ENCODE peak calls at places on chromosomes 5 and 9, in five cellular contexts. One of them, this sample, is unnamed. For H3K4me1, the result is how much of the 10 kb centered on the place peaks cover.

GRCh38 chr5:83764101-83764500 is 43.4 kb upstream of the HAPLN1 start:
- DNase-seq in psoas muscle: no peak
- DNase-seq in GM23338: no peak
- DNase-seq in heart right ventricle: no peak
- DNase-seq in endodermal cell: no peak
- DNase-seq in this sample: no peak

GRCh38 chr5:136133416-136134383 is 1.1 kb downstream of the SMAD5 start:
- DNase-seq in psoas muscle: peak
- DNase-seq in GM23338: peak
- DNase-seq in heart right ventricle: peak
- DNase-seq in endodermal cell: peak
- DNase-seq in this sample: peak

GRCh38 chr5:135206862-135207261 is 172.8 kb upstream of the PITX1 start:
- DNase-seq in psoas muscle: no peak
- DNase-seq in GM23338: no peak
- DNase-seq in heart right ventricle: no peak
- DNase-seq in endodermal cell: peak
- DNase-seq in this sample: peak

GRCh38 chr5:124230456-124230855 is 516.0 kb downstream of the ZNF608 start:
- DNase-seq in psoas muscle: no peak
- DNase-seq in GM23338: no peak
- DNase-seq in heart right ventricle: no peak
- DNase-seq in endodermal cell: no peak
- DNase-seq in this sample: no peak

GRCh38 chr5:80231243-80231642 is 24.6 kb downstream of the SERINC5 start:
- DNase-seq in psoas muscle: no peak
- DNase-seq in GM23338: no peak
- DNase-seq in heart right ventricle: no peak
- DNase-seq in endodermal cell: no peak
- DNase-seq in this sample: no peak

GRCh38 chr9:101569736-101570501 is 24.9 kb downstream of the PPP3R2 start:
- DNase-seq in psoas muscle: no peak
- DNase-seq in GM23338: no peak
- DNase-seq in heart right ventricle: no peak
- DNase-seq in endodermal cell: no peak
- DNase-seq in this sample: no peak

GRCh38 chr5:159582756-159583523 is 252.7 kb upstream of the IL12B start:
- DNase-seq in psoas muscle: no peak
- DNase-seq in GM23338: no peak
- DNase-seq in heart right ventricle: no peak
- DNase-seq in endodermal cell: no peak
- DNase-seq in this sample: no peak

GRCh38 chr5:165227515-165227914 is 1722.1 kb downstream of the MAT2B start:
- DNase-seq in psoas muscle: no peak
- DNase-seq in GM23338: peak
- DNase-seq in heart right ventricle: no peak
- DNase-seq in endodermal cell: no peak
- DNase-seq in this sample: no peak

GRCh38 chr9:95108777-95109176 is 208.7 kb downstream of the FANCC start:
- DNase-seq in psoas muscle: no peak
- DNase-seq in GM23338: no peak
- DNase-seq in heart right ventricle: no peak
- DNase-seq in endodermal cell: no peak
- DNase-seq in this sample: no peak

GRCh38 chr5:10489810-10490426 is 48.2 kb downstream of the ROPN1L start:
- DNase-seq in psoas muscle: no peak
- DNase-seq in GM23338: no peak
- DNase-seq in heart right ventricle: no peak
- DNase-seq in endodermal cell: no peak
- DNase-seq in this sample: no peak

GRCh38 chr5:124440471-124440870 is 306.0 kb downstream of the ZNF608 start:
- DNase-seq in psoas muscle: no peak
- DNase-seq in GM23338: no peak
- DNase-seq in heart right ventricle: no peak
- DNase-seq in endodermal cell: no peak
- DNase-seq in this sample: no peak

GRCh38 chr5:161287436-161287835 is 259.1 kb downstream of the GABRB2 start:
- DNase-seq in psoas muscle: no peak
- DNase-seq in GM23338: no peak
- DNase-seq in heart right ventricle: no peak
- DNase-seq in endodermal cell: no peak
- DNase-seq in this sample: no peak

GRCh38 chr9:99274511-99274910 is 52.4 kb downstream of the SEC61B start:
- DNase-seq in psoas muscle: no peak
- DNase-seq in GM23338: no peak
- DNase-seq in heart right ventricle: no peak
- DNase-seq in endodermal cell: peak
- DNase-seq in this sample: no peak

GRCh38 chr5:122078116-122078865 is at the start of gene LOX:
- DNase-seq in psoas muscle: peak
- DNase-seq in GM23338: peak
- DNase-seq in heart right ventricle: peak
- DNase-seq in endodermal cell: peak
- DNase-seq in this sample: peak

GRCh38 chr9:117094493-117094892 is 320.4 kb downstream of the ASTN2 start:
- DNase-seq in psoas muscle: no peak
- DNase-seq in GM23338: no peak
- DNase-seq in heart right ventricle: peak
- DNase-seq in endodermal cell: no peak
- DNase-seq in this sample: no peak

GRCh38 chr5:79488775-79489174 is 25.2 kb downstream of the HOMER1 start:
- DNase-seq in psoas muscle: no peak
- DNase-seq in GM23338: no peak
- DNase-seq in heart right ventricle: no peak
- DNase-seq in endodermal cell: no peak
- DNase-seq in this sample: no peak

GRCh38 chr5:127307868-127308267 is 17.3 kb downstream of the MEGF10 start:
- DNase-seq in psoas muscle: no peak
- DNase-seq in GM23338: peak
- DNase-seq in heart right ventricle: no peak
- DNase-seq in endodermal cell: no peak
- DNase-seq in this sample: no peak

GRCh38 chr5:141695627-141696180 is 13.7 kb upstream of the ARAP3 start:
- DNase-seq in psoas muscle: no peak
- DNase-seq in GM23338: no peak
- DNase-seq in heart right ventricle: peak
- DNase-seq in endodermal cell: no peak
- DNase-seq in this sample: no peak

GRCh38 chr5:165460911-165461310 is 1955.5 kb downstream of the MAT2B start:
- DNase-seq in psoas muscle: no peak
- DNase-seq in GM23338: no peak
- DNase-seq in heart right ventricle: no peak
- DNase-seq in endodermal cell: no peak
- DNase-seq in this sample: no peak

GRCh38 chr9:73680831-73681230 is 529.2 kb downstream of the ANXA1 start:
- DNase-seq in psoas muscle: no peak
- DNase-seq in GM23338: no peak
- DNase-seq in heart right ventricle: no peak
- DNase-seq in endodermal cell: no peak
- DNase-seq in this sample: no peak

GRCh38 chr5:159787837-159788236 is 128.4 kb upstream of the ADRA1B start:
- DNase-seq in psoas muscle: no peak
- DNase-seq in GM23338: no peak
- DNase-seq in heart right ventricle: no peak
- DNase-seq in endodermal cell: no peak
- DNase-seq in this sample: no peak

GRCh38 chr9:63859475-63860215 is 1425.4 kb downstream of the FOXD4L5 start:
- DNase-seq in psoas muscle: peak
- DNase-seq in GM23338: no peak
- DNase-seq in heart right ventricle: peak
- DNase-seq in endodermal cell: no peak
- DNase-seq in this sample: peak

GRCh38 chr9:101269596-101270324 is 115.0 kb downstream of the BAAT start:
- DNase-seq in psoas muscle: no peak
- DNase-seq in GM23338: peak
- DNase-seq in heart right ventricle: no peak
- DNase-seq in endodermal cell: no peak
- DNase-seq in this sample: no peak

GRCh38 chr9:36812556-36812955 is 221.5 kb downstream of the PAX5 start:
- DNase-seq in psoas muscle: no peak
- DNase-seq in GM23338: no peak
- DNase-seq in heart right ventricle: no peak
- DNase-seq in endodermal cell: no peak
- DNase-seq in this sample: no peak

GRCh38 chr9:134136117-134136996 is 475 bp downstream of the WDR5 start:
- DNase-seq in psoas muscle: peak
- DNase-seq in GM23338: peak
- DNase-seq in heart right ventricle: no peak
- DNase-seq in endodermal cell: peak
- DNase-seq in this sample: peak

GRCh38 chr9:33159058-33159759 is 7.9 kb downstream of the B4GALT1 start:
- DNase-seq in psoas muscle: peak
- DNase-seq in GM23338: no peak
- DNase-seq in heart right ventricle: peak
- DNase-seq in endodermal cell: no peak
- DNase-seq in this sample: peak

GRCh38 chr5:92922231-92922967 is 658.6 kb downstream of the NR2F1-AS1 start:
- DNase-seq in psoas muscle: no peak
- DNase-seq in GM23338: peak
- DNase-seq in heart right ventricle: no peak
- DNase-seq in endodermal cell: peak
- DNase-seq in this sample: no peak

GRCh38 chr9:84652496-84653081 is 16.9 kb upstream of the NTRK2 start:
- DNase-seq in psoas muscle: no peak
- DNase-seq in GM23338: no peak
- DNase-seq in heart right ventricle: no peak
- DNase-seq in endodermal cell: no peak
- DNase-seq in this sample: no peak

GRCh38 chr9:26813247-26813646 is 79.4 kb downstream of the CAAP1 start:
- DNase-seq in psoas muscle: no peak
- DNase-seq in GM23338: no peak
- DNase-seq in heart right ventricle: no peak
- DNase-seq in endodermal cell: no peak
- DNase-seq in this sample: no peak

GRCh38 chr5:139561655-139562451 is 714 bp downstream of the UBE2D2 start:
- DNase-seq in psoas muscle: no peak
- DNase-seq in GM23338: peak
- DNase-seq in heart right ventricle: no peak
- DNase-seq in endodermal cell: peak
- DNase-seq in this sample: no peak

GRCh38 chr5:138569759-138570158 is 5.4 kb downstream of the HSPA9 start:
- DNase-seq in psoas muscle: no peak
- DNase-seq in GM23338: no peak
- DNase-seq in heart right ventricle: no peak
- DNase-seq in endodermal cell: no peak
- DNase-seq in this sample: no peak

GRCh38 chr9:120937127-120937526 is 10.5 kb upstream of the TRAF1 start:
- DNase-seq in psoas muscle: peak
- DNase-seq in GM23338: no peak
- DNase-seq in heart right ventricle: no peak
- DNase-seq in endodermal cell: peak
- DNase-seq in this sample: no peak

GRCh38 chr5:137826067-137826466 is 41.6 kb upstream of the MYOT start:
- DNase-seq in psoas muscle: no peak
- DNase-seq in GM23338: no peak
- DNase-seq in heart right ventricle: no peak
- DNase-seq in endodermal cell: no peak
- DNase-seq in this sample: no peak

GRCh38 chr5:72556351-72557146 is 49.3 kb upstream of the ZNF366 start:
- DNase-seq in psoas muscle: peak
- DNase-seq in GM23338: peak
- DNase-seq in heart right ventricle: peak
- DNase-seq in endodermal cell: peak
- DNase-seq in this sample: peak

GRCh38 chr5:107431998-107432397 is 238.7 kb downstream of the EFNA5 start:
- DNase-seq in psoas muscle: no peak
- DNase-seq in GM23338: no peak
- DNase-seq in heart right ventricle: no peak
- DNase-seq in endodermal cell: no peak
- DNase-seq in this sample: no peak
- H3K4me3 ChIP-seq in psoas muscle: no peak
- H3K4me3 ChIP-seq in GM23338: no peak
- H3K4me3 ChIP-seq in heart right ventricle: no peak
- H3K4me3 ChIP-seq in endodermal cell: no peak
- H3K4me3 ChIP-seq in this sample: no peak

GRCh38 chr5:12623408-12623807 is 719.2 kb upstream of the CTNND2 start:
- DNase-seq in psoas muscle: no peak
- DNase-seq in GM23338: peak
- DNase-seq in heart right ventricle: no peak
- DNase-seq in endodermal cell: peak
- DNase-seq in this sample: no peak
- H3K4me1 ChIP-seq in psoas muscle: under half
- H3K4me1 ChIP-seq in GM23338: under half
- H3K4me1 ChIP-seq in heart right ventricle: under half
- H3K4me1 ChIP-seq in endodermal cell: under half
- H3K4me1 ChIP-seq in this sample: under half

GRCh38 chr5:95862636-95863382 is 40.3 kb upstream of the GLRX start:
- DNase-seq in psoas muscle: no peak
- DNase-seq in GM23338: no peak
- DNase-seq in heart right ventricle: no peak
- DNase-seq in endodermal cell: no peak
- DNase-seq in this sample: no peak

GRCh38 chr5:95864456-95864855 is 41.9 kb upstream of the GLRX start:
- DNase-seq in psoas muscle: no peak
- DNase-seq in GM23338: no peak
- DNase-seq in heart right ventricle: no peak
- DNase-seq in endodermal cell: no peak
- DNase-seq in this sample: no peak

GRCh38 chr5:95861221-95861857 is 38.8 kb upstream of the GLRX start:
- DNase-seq in psoas muscle: peak
- DNase-seq in GM23338: no peak
- DNase-seq in heart right ventricle: peak
- DNase-seq in endodermal cell: no peak
- DNase-seq in this sample: peak

GRCh38 chr5:95863383-95863757 is 40.8 kb upstream of the GLRX start:
- DNase-seq in psoas muscle: no peak
- DNase-seq in GM23338: no peak
- DNase-seq in heart right ventricle: no peak
- DNase-seq in endodermal cell: no peak
- DNase-seq in this sample: no peak

DNA sequence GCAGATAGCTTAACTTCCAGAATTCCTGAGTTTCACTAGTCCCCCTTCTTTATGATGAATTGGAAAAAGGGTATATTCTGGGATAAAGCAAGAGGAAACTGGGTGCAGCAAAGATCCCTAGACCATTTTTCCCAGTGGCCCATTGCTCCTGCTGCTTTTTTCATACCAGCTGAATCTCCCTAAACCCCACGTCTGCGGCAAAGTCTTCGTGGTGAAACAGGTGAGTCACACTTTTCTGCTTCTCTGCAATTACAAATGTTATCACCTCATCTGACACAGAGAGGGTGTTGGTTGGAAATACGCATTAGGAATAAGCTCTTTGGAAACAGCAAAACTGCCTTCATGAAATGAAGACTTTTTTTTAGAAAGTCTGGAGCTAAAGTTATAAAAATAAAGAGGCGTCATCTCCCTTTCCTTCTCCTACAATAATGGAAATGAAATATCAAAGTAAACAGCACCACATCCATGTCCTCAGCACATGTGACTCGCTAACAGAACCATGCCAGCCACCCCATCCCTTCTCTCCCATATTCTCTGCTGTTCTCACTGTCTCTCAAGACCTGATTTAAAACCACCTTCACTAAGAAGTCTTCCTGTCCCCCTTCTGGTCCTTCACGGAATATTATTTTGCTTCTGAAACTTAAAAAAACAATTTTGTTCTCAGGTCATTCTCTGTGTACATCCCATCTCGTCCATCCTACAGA is 39.5 kb upstream of the GLRX start:
- DNase-seq in psoas muscle: no peak
- DNase-seq in GM23338: no peak
- DNase-seq in heart right ventricle: no peak
- DNase-seq in endodermal cell: no peak
- DNase-seq in this sample: no peak
- H3K4me3 ChIP-seq in psoas muscle: no peak
- H3K4me3 ChIP-seq in GM23338: no peak
- H3K4me3 ChIP-seq in heart right ventricle: no peak
- H3K4me3 ChIP-seq in endodermal cell: no peak
- H3K4me3 ChIP-seq in this sample: no peak

GRCh38 chr9:124015091-124015660 is 3.6 kb downstream of the LHX2 start:
- DNase-seq in psoas muscle: no peak
- DNase-seq in GM23338: peak
- DNase-seq in heart right ventricle: no peak
- DNase-seq in endodermal cell: peak
- DNase-seq in this sample: no peak
- H3K4me1 ChIP-seq in psoas muscle: under half
- H3K4me1 ChIP-seq in GM23338: under half
- H3K4me1 ChIP-seq in heart right ventricle: half or more
- H3K4me1 ChIP-seq in endodermal cell: under half
- H3K4me1 ChIP-seq in this sample: under half